ENCODE peak calls at places on chromosomes 2 and 18, in six cellular contexts. One of them, this sample, is unnamed.

GRCh38 chr18:74976331-74976909 is 232.5 kb downstream of the PTGR3 start:
- DNase-seq in breast epithelium: no peak
- DNase-seq in mesothelial cell of epicardium: no peak
- DNase-seq in Panc1: no peak
- DNase-seq in astrocyte of the spinal cord: no peak
- DNase-seq in hepatocyte: no peak
- DNase-seq in this sample: no peak

GRCh38 chr2:169131587-169132512 is 62.5 kb downstream of the DHRS9 start:
- DNase-seq in astrocyte of the spinal cord: peak; percentile 55
- DNase-seq in Panc1: peak; percentile 48
- DNase-seq in breast epithelium: no peak
- DNase-seq in hepatocyte: peak; percentile 20
- DNase-seq in mesothelial cell of epicardium: no peak
- DNase-seq in this sample: no peak

GRCh38 chr2:202185156-202185555 is 53.2 kb downstream of the SUMO1 start:
- DNase-seq in Panc1: no peak
- DNase-seq in mesothelial cell of epicardium: no peak
- DNase-seq in hepatocyte: no peak
- DNase-seq in astrocyte of the spinal cord: no peak
- DNase-seq in breast epithelium: no peak
- DNase-seq in this sample: no peak

GRCh38 chr2:136985044-136985443 is 219.7 kb downstream of the THSD7B start:
- DNase-seq in hepatocyte: peak; percentile 11
- DNase-seq in astrocyte of the spinal cord: no peak
- DNase-seq in mesothelial cell of epicardium: no peak
- DNase-seq in Panc1: no peak
- DNase-seq in breast epithelium: no peak
- DNase-seq in this sample: no peak

GRCh38 chr18:36828157-36828629 is 609 bp downstream of the TPGS2 start:
- DNase-seq in hepatocyte: peak; percentile 55
- DNase-seq in Panc1: no peak
- DNase-seq in astrocyte of the spinal cord: peak; percentile 59
- DNase-seq in mesothelial cell of epicardium: no peak
- DNase-seq in breast epithelium: no peak
- DNase-seq in this sample: no peak

GRCh38 chr2:222747526-222748160 is 76.2 kb downstream of the MOGAT1 start:
- DNase-seq in mesothelial cell of epicardium: no peak
- DNase-seq in breast epithelium: no peak
- DNase-seq in astrocyte of the spinal cord: no peak
- DNase-seq in Panc1: no peak
- DNase-seq in hepatocyte: no peak
- DNase-seq in this sample: no peak

GRCh38 chr2:143705108-143705686 is 576.0 kb downstream of the ARHGAP15 start:
- DNase-seq in hepatocyte: no peak
- DNase-seq in mesothelial cell of epicardium: no peak
- DNase-seq in astrocyte of the spinal cord: peak; percentile 29
- DNase-seq in breast epithelium: no peak
- DNase-seq in Panc1: no peak
- DNase-seq in this sample: no peak

GRCh38 chr2:153163055-153163454 is 315.5 kb downstream of the RPRM start:
- DNase-seq in astrocyte of the spinal cord: peak; percentile 30
- DNase-seq in breast epithelium: no peak
- DNase-seq in Panc1: peak; percentile 15
- DNase-seq in hepatocyte: peak; percentile 71
- DNase-seq in mesothelial cell of epicardium: no peak
- DNase-seq in this sample: no peak

GRCh38 chr2:208531361-208531760 is 124.8 kb downstream of the PTH2R start:
- DNase-seq in breast epithelium: no peak
- DNase-seq in hepatocyte: no peak
- DNase-seq in Panc1: no peak
- DNase-seq in astrocyte of the spinal cord: no peak
- DNase-seq in mesothelial cell of epicardium: no peak
- DNase-seq in this sample: no peak

GRCh38 chr2:188766086-188766856 is 207.9 kb upstream of the COL3A1 start:
- DNase-seq in Panc1: no peak
- DNase-seq in hepatocyte: no peak
- DNase-seq in mesothelial cell of epicardium: no peak
- DNase-seq in astrocyte of the spinal cord: peak; percentile 43
- DNase-seq in breast epithelium: no peak
- DNase-seq in this sample: no peak

GRCh38 chr2:167914969-167915368 is 332.4 kb downstream of the STK39 start:
- DNase-seq in breast epithelium: no peak
- DNase-seq in mesothelial cell of epicardium: no peak
- DNase-seq in hepatocyte: no peak
- DNase-seq in Panc1: no peak
- DNase-seq in astrocyte of the spinal cord: no peak
- DNase-seq in this sample: no peak

GRCh38 chr18:36284671-36285295 is 12.7 kb upstream of the FHOD3 start:
- DNase-seq in astrocyte of the spinal cord: peak; percentile 74
- DNase-seq in hepatocyte: peak; percentile 64
- DNase-seq in Panc1: peak; percentile 59
- DNase-seq in mesothelial cell of epicardium: no peak
- DNase-seq in breast epithelium: no peak
- DNase-seq in this sample: peak; percentile 36

GRCh38 chr2:111694690-111695089 is 189.3 kb downstream of the ANAPC1 start:
- DNase-seq in hepatocyte: no peak
- DNase-seq in Panc1: no peak
- DNase-seq in breast epithelium: no peak
- DNase-seq in astrocyte of the spinal cord: peak; percentile 96
- DNase-seq in mesothelial cell of epicardium: no peak
- DNase-seq in this sample: no peak

GRCh38 chr2:46487667-46488333 is 8.4 kb downstream of the TMEM247 start:
- DNase-seq in hepatocyte: no peak
- DNase-seq in astrocyte of the spinal cord: peak; percentile 45
- DNase-seq in Panc1: peak; percentile 47
- DNase-seq in breast epithelium: no peak
- DNase-seq in mesothelial cell of epicardium: no peak
- DNase-seq in this sample: no peak

GRCh38 chr2:118492335-118492734 is 355.1 kb downstream of the EN1 start:
- DNase-seq in breast epithelium: no peak
- DNase-seq in astrocyte of the spinal cord: peak; percentile 48
- DNase-seq in mesothelial cell of epicardium: no peak
- DNase-seq in Panc1: no peak
- DNase-seq in hepatocyte: peak; percentile 18
- DNase-seq in this sample: no peak
- TF ChIP-seq CTCF in breast epithelium: no peak
- TF ChIP-seq CTCF in astrocyte of the spinal cord: peak; percentile 47
- TF ChIP-seq CTCF in mesothelial cell of epicardium: peak; percentile 55
- TF ChIP-seq CTCF in Panc1: peak; percentile 54
- TF ChIP-seq CTCF in hepatocyte: peak; percentile 40
- TF ChIP-seq CTCF in this sample: no peak

DNA sequence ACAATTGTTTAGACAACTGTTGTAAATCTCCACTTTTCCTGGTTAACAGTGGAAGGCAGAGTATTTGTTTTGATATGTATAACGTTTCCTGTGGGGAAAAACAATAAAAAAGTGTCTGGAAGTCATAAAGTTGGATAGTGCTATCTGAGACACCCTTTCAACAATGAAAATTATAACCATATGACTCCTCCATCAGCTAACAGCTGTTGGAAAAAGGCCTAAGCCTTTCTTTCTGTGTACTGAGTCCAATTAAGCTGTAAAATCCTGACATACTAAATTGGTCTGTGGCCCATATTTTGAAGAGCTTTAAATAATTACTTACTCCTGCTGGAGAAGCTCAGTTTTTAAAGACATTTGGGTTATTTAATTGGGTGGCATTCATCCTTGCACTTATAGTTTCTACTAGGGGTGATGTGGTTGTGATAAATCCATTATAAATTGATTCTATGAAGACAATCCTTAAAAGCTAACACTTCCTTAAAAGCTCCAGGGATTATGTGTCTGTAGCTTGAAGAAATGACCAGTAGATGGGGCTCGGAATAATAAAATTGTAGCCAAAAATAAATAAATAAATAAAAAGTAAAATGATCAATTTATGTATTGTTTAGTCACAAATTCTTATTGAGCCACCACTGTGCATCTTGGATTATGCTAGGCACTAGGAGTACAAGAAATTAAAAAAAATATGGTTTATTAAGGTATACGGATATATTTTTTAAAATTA is 698.2 kb upstream of the NXPH2 start:
- DNase-seq in hepatocyte: no peak
- DNase-seq in mesothelial cell of epicardium: no peak
- DNase-seq in breast epithelium: no peak
- DNase-seq in astrocyte of the spinal cord: no peak
- DNase-seq in Panc1: no peak
- DNase-seq in this sample: no peak
- TF ChIP-seq CTCF in hepatocyte: peak; percentile 34
- TF ChIP-seq CTCF in mesothelial cell of epicardium: no peak
- TF ChIP-seq CTCF in breast epithelium: no peak
- TF ChIP-seq CTCF in astrocyte of the spinal cord: no peak
- TF ChIP-seq CTCF in Panc1: no peak
- TF ChIP-seq CTCF in this sample: no peak

DNA sequence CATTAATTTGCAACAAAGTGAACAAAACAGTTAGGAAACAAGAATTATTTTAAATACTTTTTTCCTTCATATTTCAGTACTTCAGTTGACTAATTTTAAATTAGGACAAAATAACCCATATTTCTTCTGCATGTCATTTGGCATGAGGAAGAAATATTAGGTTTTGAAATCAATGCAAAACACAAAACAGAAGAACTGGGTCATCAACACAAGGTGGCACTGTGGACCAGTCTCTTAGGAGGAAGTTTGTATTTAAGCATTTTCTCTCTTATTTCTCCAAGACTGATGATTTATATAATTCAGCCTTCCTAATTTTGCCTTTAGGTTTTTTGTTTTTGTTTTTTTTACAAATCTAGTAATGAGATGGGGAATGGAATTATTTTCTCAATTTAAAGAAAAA is 352.8 kb upstream of the KCNH7 start:
- DNase-seq in Panc1: no peak
- DNase-seq in breast epithelium: no peak
- DNase-seq in hepatocyte: peak; percentile 54
- DNase-seq in mesothelial cell of epicardium: no peak
- DNase-seq in astrocyte of the spinal cord: peak; percentile 61
- DNase-seq in this sample: no peak
- TF ChIP-seq CTCF in Panc1: peak; percentile 72
- TF ChIP-seq CTCF in breast epithelium: peak; percentile 56
- TF ChIP-seq CTCF in hepatocyte: peak; percentile 74
- TF ChIP-seq CTCF in mesothelial cell of epicardium: peak; percentile 68
- TF ChIP-seq CTCF in astrocyte of the spinal cord: peak; percentile 72
- TF ChIP-seq CTCF in this sample: no peak

DNA sequence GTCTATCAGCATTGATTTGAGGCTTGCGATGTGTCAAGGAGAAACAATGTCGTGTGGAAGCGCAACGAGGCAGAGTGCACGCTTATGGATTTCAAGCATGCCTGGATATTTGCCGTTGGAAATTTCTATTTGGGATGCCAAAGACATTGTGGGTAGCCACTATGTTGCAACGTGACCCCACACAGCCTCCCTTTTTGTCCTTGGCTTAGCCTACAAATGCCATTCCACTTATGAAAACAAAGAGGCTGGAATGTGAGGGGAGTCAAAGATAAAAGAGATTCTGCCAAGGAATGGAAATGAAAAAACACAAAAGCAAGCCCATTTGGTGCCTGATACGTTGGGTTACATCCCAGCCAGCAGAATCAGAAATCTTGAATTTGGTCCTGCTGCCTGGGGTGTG is 721.2 kb downstream of the GALR1 start:
- DNase-seq in mesothelial cell of epicardium: no peak
- DNase-seq in hepatocyte: no peak
- DNase-seq in breast epithelium: no peak
- DNase-seq in astrocyte of the spinal cord: no peak
- DNase-seq in Panc1: no peak
- DNase-seq in this sample: no peak
- TF ChIP-seq CTCF in mesothelial cell of epicardium: no peak
- TF ChIP-seq CTCF in hepatocyte: no peak
- TF ChIP-seq CTCF in breast epithelium: no peak
- TF ChIP-seq CTCF in astrocyte of the spinal cord: no peak
- TF ChIP-seq CTCF in Panc1: no peak
- TF ChIP-seq CTCF in this sample: no peak

This sample was measured in omental fat pad.